ENCODE peak calls at places on chromosomes 13 and 19, in five cellular contexts. F, T, R, U and N are unnamed samples.

GRCh38 chr19:14349426-14349825 is 31.8 kb upstream of the ADGRE5 start:
- DNase-seq in R (no peak), T (no peak), U (no peak), F (no peak), N (no peak)

GRCh38 chr13:37681295-37682032 is 82.9 kb upstream of the POSTN start:
- DNase-seq in T (no peak), U (peak), F (no peak), R (no peak), N (no peak)

GRCh38 chr19:28605501-28606268 is 607.3 kb downstream of the UQCRFS1 start:
- DNase-seq in T (no peak), U (no peak), R (no peak), F (no peak), N (no peak)

GRCh38 chr13:46178821-46179220 is 3.2 kb downstream of the LCP1 start:
- DNase-seq in U (no peak), F (no peak), T (no peak), R (no peak), N (no peak)

GRCh38 chr19:1255186-1256161 is 7.1 kb downstream of the MIDN start:
- DNase-seq in T (no peak), F (no peak), R (no peak), U (no peak), N (no peak)

GRCh38 chr13:37985281-37985680 is 115.7 kb upstream of the TRPC4 start:
- DNase-seq in U (no peak), R (no peak), F (no peak), T (no peak), N (no peak)

GRCh38 chr19:14517840-14518505 is at the start of gene DNAJB1:
- DNase-seq in U (peak), T (no peak), F (peak), R (peak), N (no peak)

GRCh38 chr19:54164369-54165068 is 5.0 kb upstream of the LENG1 start:
- DNase-seq in U (no peak), R (peak), F (peak), T (no peak), N (no peak)

GRCh38 chr13:73254827-73255226 is 196.0 kb downstream of the KLF5 start:
- DNase-seq in R (no peak), U (no peak), T (no peak), F (no peak), N (no peak)

GRCh38 chr13:54241719-54242118 is 1213.1 kb downstream of the OLFM4 start:
- DNase-seq in R (no peak), F (no peak), T (peak), U (no peak), N (peak)

GRCh38 chr13:98446234-98446621 is 130.7 kb downstream of the STK24 start:
- DNase-seq in U (no peak), R (no peak), T (no peak), F (no peak), N (no peak)

GRCh38 chr19:49335071-49335783 is at the start of gene CD37:
- DNase-seq in F (no peak), R (peak), T (no peak), U (no peak), N (no peak)